ENCODE peak calls at places on chromosomes 3 and 15, in ten cellular contexts. One of them, this sample, is unnamed.

GRCh38 chr3:123448503-123449091 is at the start of gene ADCY5:
- DNase-seq in anterior cingulate cortex: no peak
- DNase-seq in fibroblast of the aortic adventitia: no peak
- DNase-seq in amniotic stem cell: no peak
- DNase-seq in heart left ventricle: no peak
- DNase-seq in effector CD4-positive, alpha-beta T cell: no peak
- DNase-seq in NCI-H187: no peak
- DNase-seq in HFFc6: no peak
- DNase-seq in stimulated activated CD4-positive, alpha-beta T cell treated with anti-CD3 and anti-CD28 coated beads, Interleukin-1b, Interleukin-23, amount 100 ng/mL, for 1 hour: no peak
- DNase-seq in GM19239: peak; percentile 47
- DNase-seq in this sample: no peak

GRCh38 chr15:68578175-68578959 is 426 bp upstream of the CORO2B start:
- DNase-seq in stimulated activated CD4-positive, alpha-beta T cell treated with anti-CD3 and anti-CD28 coated beads, Interleukin-1b, Interleukin-23, amount 100 ng/mL, for 1 hour: no peak
- DNase-seq in fibroblast of the aortic adventitia: peak; percentile 69
- DNase-seq in effector CD4-positive, alpha-beta T cell: no peak
- DNase-seq in anterior cingulate cortex: peak; percentile 80
- DNase-seq in GM19239: no peak
- DNase-seq in heart left ventricle: peak; percentile 80
- DNase-seq in HFFc6: peak; percentile 59
- DNase-seq in amniotic stem cell: peak; percentile 5
- DNase-seq in NCI-H187: no peak
- DNase-seq in this sample: peak; percentile 4

GRCh38 chr3:186986811-186987210 is 56.5 kb downstream of the ST6GAL1 start:
- DNase-seq in stimulated activated CD4-positive, alpha-beta T cell treated with anti-CD3 and anti-CD28 coated beads, Interleukin-1b, Interleukin-23, amount 100 ng/mL, for 1 hour: no peak
- DNase-seq in effector CD4-positive, alpha-beta T cell: no peak
- DNase-seq in anterior cingulate cortex: no peak
- DNase-seq in NCI-H187: no peak
- DNase-seq in HFFc6: no peak
- DNase-seq in GM19239: no peak
- DNase-seq in fibroblast of the aortic adventitia: no peak
- DNase-seq in amniotic stem cell: no peak
- DNase-seq in heart left ventricle: no peak
- DNase-seq in this sample: no peak

GRCh38 chr3:42302924-42303634 is 37.1 kb upstream of the CCK start:
- DNase-seq in fibroblast of the aortic adventitia: no peak
- DNase-seq in heart left ventricle: no peak
- DNase-seq in effector CD4-positive, alpha-beta T cell: no peak
- DNase-seq in anterior cingulate cortex: no peak
- DNase-seq in HFFc6: no peak
- DNase-seq in GM19239: peak; percentile 6
- DNase-seq in NCI-H187: no peak
- DNase-seq in amniotic stem cell: no peak
- DNase-seq in stimulated activated CD4-positive, alpha-beta T cell treated with anti-CD3 and anti-CD28 coated beads, Interleukin-1b, Interleukin-23, amount 100 ng/mL, for 1 hour: no peak
- DNase-seq in this sample: no peak

GRCh38 chr3:9553949-9554513 is 409 bp upstream of the LHFPL4 start:
- DNase-seq in anterior cingulate cortex: no peak
- DNase-seq in NCI-H187: no peak
- DNase-seq in fibroblast of the aortic adventitia: no peak
- DNase-seq in effector CD4-positive, alpha-beta T cell: no peak
- DNase-seq in amniotic stem cell: no peak
- DNase-seq in stimulated activated CD4-positive, alpha-beta T cell treated with anti-CD3 and anti-CD28 coated beads, Interleukin-1b, Interleukin-23, amount 100 ng/mL, for 1 hour: no peak
- DNase-seq in heart left ventricle: no peak
- DNase-seq in GM19239: no peak
- DNase-seq in HFFc6: no peak
- DNase-seq in this sample: no peak

GRCh38 chr3:126287536-126288181 is 69.5 kb downstream of the KLF15 start:
- DNase-seq in anterior cingulate cortex: peak; percentile 71
- DNase-seq in heart left ventricle: peak; percentile 87
- DNase-seq in effector CD4-positive, alpha-beta T cell: no peak
- DNase-seq in fibroblast of the aortic adventitia: peak; percentile 45
- DNase-seq in GM19239: no peak
- DNase-seq in NCI-H187: no peak
- DNase-seq in HFFc6: peak; percentile 41
- DNase-seq in amniotic stem cell: peak; percentile 49
- DNase-seq in stimulated activated CD4-positive, alpha-beta T cell treated with anti-CD3 and anti-CD28 coated beads, Interleukin-1b, Interleukin-23, amount 100 ng/mL, for 1 hour: no peak
- DNase-seq in this sample: no peak

GRCh38 chr3:171809513-171810277 is 588 bp downstream of the PLD1 start:
- DNase-seq in fibroblast of the aortic adventitia: peak; percentile 99
- DNase-seq in GM19239: peak; percentile 27
- DNase-seq in stimulated activated CD4-positive, alpha-beta T cell treated with anti-CD3 and anti-CD28 coated beads, Interleukin-1b, Interleukin-23, amount 100 ng/mL, for 1 hour: no peak
- DNase-seq in effector CD4-positive, alpha-beta T cell: peak; percentile 12
- DNase-seq in heart left ventricle: peak; percentile 92
- DNase-seq in NCI-H187: no peak
- DNase-seq in amniotic stem cell: peak; percentile 82
- DNase-seq in anterior cingulate cortex: peak; percentile 78
- DNase-seq in HFFc6: peak; percentile 94
- DNase-seq in this sample: peak; percentile 5

GRCh38 chr15:77075528-77075927 is 4.6 kb upstream of the TSPAN3 start:
- DNase-seq in GM19239: no peak
- DNase-seq in NCI-H187: no peak
- DNase-seq in anterior cingulate cortex: peak; percentile 32
- DNase-seq in amniotic stem cell: peak; percentile 23
- DNase-seq in effector CD4-positive, alpha-beta T cell: no peak
- DNase-seq in stimulated activated CD4-positive, alpha-beta T cell treated with anti-CD3 and anti-CD28 coated beads, Interleukin-1b, Interleukin-23, amount 100 ng/mL, for 1 hour: no peak
- DNase-seq in heart left ventricle: no peak
- DNase-seq in fibroblast of the aortic adventitia: no peak
- DNase-seq in HFFc6: peak; percentile 45
- DNase-seq in this sample: no peak

GRCh38 chr3:117611242-117611641 is 901.7 kb downstream of the TUSC7 start:
- DNase-seq in NCI-H187: no peak
- DNase-seq in effector CD4-positive, alpha-beta T cell: no peak
- DNase-seq in heart left ventricle: no peak
- DNase-seq in stimulated activated CD4-positive, alpha-beta T cell treated with anti-CD3 and anti-CD28 coated beads, Interleukin-1b, Interleukin-23, amount 100 ng/mL, for 1 hour: no peak
- DNase-seq in HFFc6: no peak
- DNase-seq in GM19239: no peak
- DNase-seq in anterior cingulate cortex: no peak
- DNase-seq in fibroblast of the aortic adventitia: no peak
- DNase-seq in amniotic stem cell: no peak
- DNase-seq in this sample: no peak

GRCh38 chr3:48403533-48404439 is 26.1 kb downstream of the PLXNB1 start:
- DNase-seq in stimulated activated CD4-positive, alpha-beta T cell treated with anti-CD3 and anti-CD28 coated beads, Interleukin-1b, Interleukin-23, amount 100 ng/mL, for 1 hour: no peak
- DNase-seq in anterior cingulate cortex: no peak
- DNase-seq in fibroblast of the aortic adventitia: no peak
- DNase-seq in amniotic stem cell: no peak
- DNase-seq in NCI-H187: no peak
- DNase-seq in GM19239: no peak
- DNase-seq in effector CD4-positive, alpha-beta T cell: no peak
- DNase-seq in heart left ventricle: peak; percentile 13
- DNase-seq in HFFc6: no peak
- DNase-seq in this sample: no peak

GRCh38 chr3:14905055-14905657 is 42.2 kb upstream of the NR2C2 start:
- DNase-seq in heart left ventricle: no peak
- DNase-seq in fibroblast of the aortic adventitia: no peak
- DNase-seq in anterior cingulate cortex: no peak
- DNase-seq in effector CD4-positive, alpha-beta T cell: no peak
- DNase-seq in NCI-H187: no peak
- DNase-seq in stimulated activated CD4-positive, alpha-beta T cell treated with anti-CD3 and anti-CD28 coated beads, Interleukin-1b, Interleukin-23, amount 100 ng/mL, for 1 hour: no peak
- DNase-seq in amniotic stem cell: no peak
- DNase-seq in HFFc6: no peak
- DNase-seq in GM19239: no peak
- DNase-seq in this sample: no peak

GRCh38 chr3:117398166-117398954 is 688.8 kb downstream of the TUSC7 start:
- DNase-seq in heart left ventricle: no peak
- DNase-seq in fibroblast of the aortic adventitia: no peak
- DNase-seq in amniotic stem cell: no peak
- DNase-seq in anterior cingulate cortex: peak; percentile 63
- DNase-seq in GM19239: no peak
- DNase-seq in effector CD4-positive, alpha-beta T cell: no peak
- DNase-seq in stimulated activated CD4-positive, alpha-beta T cell treated with anti-CD3 and anti-CD28 coated beads, Interleukin-1b, Interleukin-23, amount 100 ng/mL, for 1 hour: no peak
- DNase-seq in NCI-H187: peak; percentile 23
- DNase-seq in HFFc6: no peak
- DNase-seq in this sample: no peak

GRCh38 chr3:108357042-108357441 is 60.7 kb downstream of the HHLA2 start:
- DNase-seq in stimulated activated CD4-positive, alpha-beta T cell treated with anti-CD3 and anti-CD28 coated beads, Interleukin-1b, Interleukin-23, amount 100 ng/mL, for 1 hour: no peak
- DNase-seq in HFFc6: no peak
- DNase-seq in GM19239: no peak
- DNase-seq in effector CD4-positive, alpha-beta T cell: no peak
- DNase-seq in anterior cingulate cortex: no peak
- DNase-seq in heart left ventricle: no peak
- DNase-seq in NCI-H187: no peak
- DNase-seq in fibroblast of the aortic adventitia: no peak
- DNase-seq in amniotic stem cell: no peak
- DNase-seq in this sample: no peak

GRCh38 chr3:159252274-159252673 is 450.4 kb downstream of the MFSD1 start:
- DNase-seq in fibroblast of the aortic adventitia: peak; percentile 77
- DNase-seq in NCI-H187: no peak
- DNase-seq in anterior cingulate cortex: no peak
- DNase-seq in heart left ventricle: no peak
- DNase-seq in effector CD4-positive, alpha-beta T cell: no peak
- DNase-seq in stimulated activated CD4-positive, alpha-beta T cell treated with anti-CD3 and anti-CD28 coated beads, Interleukin-1b, Interleukin-23, amount 100 ng/mL, for 1 hour: no peak
- DNase-seq in amniotic stem cell: peak; percentile 25
- DNase-seq in HFFc6: peak; percentile 33
- DNase-seq in GM19239: no peak
- DNase-seq in this sample: no peak

GRCh38 chr15:41485226-41485625 is 8.4 kb upstream of the ITPKA start:
- DNase-seq in fibroblast of the aortic adventitia: no peak
- DNase-seq in anterior cingulate cortex: no peak
- DNase-seq in effector CD4-positive, alpha-beta T cell: no peak
- DNase-seq in amniotic stem cell: no peak
- DNase-seq in stimulated activated CD4-positive, alpha-beta T cell treated with anti-CD3 and anti-CD28 coated beads, Interleukin-1b, Interleukin-23, amount 100 ng/mL, for 1 hour: no peak
- DNase-seq in HFFc6: no peak
- DNase-seq in heart left ventricle: no peak
- DNase-seq in GM19239: no peak
- DNase-seq in NCI-H187: no peak
- DNase-seq in this sample: no peak

GRCh38 chr15:33074942-33075341 is 119.6 kb downstream of the FMN1 start:
- DNase-seq in NCI-H187: no peak
- DNase-seq in effector CD4-positive, alpha-beta T cell: no peak
- DNase-seq in anterior cingulate cortex: no peak
- DNase-seq in HFFc6: no peak
- DNase-seq in heart left ventricle: no peak
- DNase-seq in stimulated activated CD4-positive, alpha-beta T cell treated with anti-CD3 and anti-CD28 coated beads, Interleukin-1b, Interleukin-23, amount 100 ng/mL, for 1 hour: no peak
- DNase-seq in amniotic stem cell: no peak
- DNase-seq in GM19239: no peak
- DNase-seq in fibroblast of the aortic adventitia: no peak
- DNase-seq in this sample: peak; percentile 3

GRCh38 chr3:188043891-188044290 is 110.1 kb upstream of the LPP start:
- DNase-seq in effector CD4-positive, alpha-beta T cell: no peak
- DNase-seq in anterior cingulate cortex: no peak
- DNase-seq in HFFc6: no peak
- DNase-seq in NCI-H187: no peak
- DNase-seq in heart left ventricle: no peak
- DNase-seq in fibroblast of the aortic adventitia: no peak
- DNase-seq in stimulated activated CD4-positive, alpha-beta T cell treated with anti-CD3 and anti-CD28 coated beads, Interleukin-1b, Interleukin-23, amount 100 ng/mL, for 1 hour: no peak
- DNase-seq in amniotic stem cell: no peak
- DNase-seq in GM19239: no peak
- DNase-seq in this sample: no peak

GRCh38 chr3:140355481-140355880 is 322.4 kb upstream of the TRIM42 start:
- DNase-seq in fibroblast of the aortic adventitia: no peak
- DNase-seq in effector CD4-positive, alpha-beta T cell: no peak
- DNase-seq in amniotic stem cell: no peak
- DNase-seq in stimulated activated CD4-positive, alpha-beta T cell treated with anti-CD3 and anti-CD28 coated beads, Interleukin-1b, Interleukin-23, amount 100 ng/mL, for 1 hour: no peak
- DNase-seq in NCI-H187: no peak
- DNase-seq in HFFc6: no peak
- DNase-seq in heart left ventricle: no peak
- DNase-seq in GM19239: no peak
- DNase-seq in anterior cingulate cortex: no peak
- DNase-seq in this sample: no peak

GRCh38 chr3:59425942-59426341 is 376.1 kb upstream of the CFAP20DC start:
- DNase-seq in HFFc6: no peak
- DNase-seq in heart left ventricle: no peak
- DNase-seq in NCI-H187: no peak
- DNase-seq in stimulated activated CD4-positive, alpha-beta T cell treated with anti-CD3 and anti-CD28 coated beads, Interleukin-1b, Interleukin-23, amount 100 ng/mL, for 1 hour: no peak
- DNase-seq in amniotic stem cell: no peak
- DNase-seq in fibroblast of the aortic adventitia: no peak
- DNase-seq in anterior cingulate cortex: no peak
- DNase-seq in GM19239: no peak
- DNase-seq in effector CD4-positive, alpha-beta T cell: peak; percentile 20
- DNase-seq in this sample: peak; percentile 48

GRCh38 chr15:100944237-100944875 is 25.2 kb downstream of the LRRK1 start:
- DNase-seq in fibroblast of the aortic adventitia: peak; percentile 17
- DNase-seq in NCI-H187: no peak
- DNase-seq in heart left ventricle: no peak
- DNase-seq in HFFc6: no peak
- DNase-seq in stimulated activated CD4-positive, alpha-beta T cell treated with anti-CD3 and anti-CD28 coated beads, Interleukin-1b, Interleukin-23, amount 100 ng/mL, for 1 hour: no peak
- DNase-seq in anterior cingulate cortex: no peak
- DNase-seq in GM19239: no peak
- DNase-seq in amniotic stem cell: no peak
- DNase-seq in effector CD4-positive, alpha-beta T cell: no peak
- DNase-seq in this sample: no peak

GRCh38 chr3:106302451-106303221 is 433.8 kb upstream of the CBLB start:
- DNase-seq in HFFc6: no peak
- DNase-seq in effector CD4-positive, alpha-beta T cell: no peak
- DNase-seq in anterior cingulate cortex: no peak
- DNase-seq in fibroblast of the aortic adventitia: no peak
- DNase-seq in GM19239: peak; percentile 27
- DNase-seq in stimulated activated CD4-positive, alpha-beta T cell treated with anti-CD3 and anti-CD28 coated beads, Interleukin-1b, Interleukin-23, amount 100 ng/mL, for 1 hour: no peak
- DNase-seq in NCI-H187: no peak
- DNase-seq in amniotic stem cell: no peak
- DNase-seq in heart left ventricle: no peak
- DNase-seq in this sample: no peak

GRCh38 chr15:76325704-76326103 is 10.9 kb upstream of the ISL2 start:
- DNase-seq in effector CD4-positive, alpha-beta T cell: no peak
- DNase-seq in anterior cingulate cortex: no peak
- DNase-seq in amniotic stem cell: no peak
- DNase-seq in NCI-H187: no peak
- DNase-seq in fibroblast of the aortic adventitia: no peak
- DNase-seq in heart left ventricle: no peak
- DNase-seq in HFFc6: no peak
- DNase-seq in stimulated activated CD4-positive, alpha-beta T cell treated with anti-CD3 and anti-CD28 coated beads, Interleukin-1b, Interleukin-23, amount 100 ng/mL, for 1 hour: no peak
- DNase-seq in GM19239: no peak
- DNase-seq in this sample: no peak

GRCh38 chr3:181916018-181916417 is 204.3 kb downstream of the SOX2 start:
- DNase-seq in effector CD4-positive, alpha-beta T cell: no peak
- DNase-seq in anterior cingulate cortex: no peak
- DNase-seq in GM19239: no peak
- DNase-seq in heart left ventricle: no peak
- DNase-seq in stimulated activated CD4-positive, alpha-beta T cell treated with anti-CD3 and anti-CD28 coated beads, Interleukin-1b, Interleukin-23, amount 100 ng/mL, for 1 hour: no peak
- DNase-seq in NCI-H187: no peak
- DNase-seq in amniotic stem cell: no peak
- DNase-seq in HFFc6: no peak
- DNase-seq in fibroblast of the aortic adventitia: no peak
- DNase-seq in this sample: no peak

GRCh38 chr3:191328963-191329653 is at the start of gene CCDC50:
- DNase-seq in stimulated activated CD4-positive, alpha-beta T cell treated with anti-CD3 and anti-CD28 coated beads, Interleukin-1b, Interleukin-23, amount 100 ng/mL, for 1 hour: no peak
- DNase-seq in fibroblast of the aortic adventitia: peak; percentile 68
- DNase-seq in GM19239: peak; percentile 67
- DNase-seq in effector CD4-positive, alpha-beta T cell: peak; percentile 18
- DNase-seq in anterior cingulate cortex: peak; percentile 65
- DNase-seq in heart left ventricle: peak; percentile 91
- DNase-seq in NCI-H187: no peak
- DNase-seq in amniotic stem cell: peak; percentile 21
- DNase-seq in HFFc6: peak; percentile 66
- DNase-seq in this sample: no peak

GRCh38 chr3:77096966-77097890 is 57.3 kb downstream of the ROBO2 start:
- DNase-seq in fibroblast of the aortic adventitia: no peak
- DNase-seq in heart left ventricle: no peak
- DNase-seq in stimulated activated CD4-positive, alpha-beta T cell treated with anti-CD3 and anti-CD28 coated beads, Interleukin-1b, Interleukin-23, amount 100 ng/mL, for 1 hour: no peak
- DNase-seq in GM19239: no peak
- DNase-seq in effector CD4-positive, alpha-beta T cell: no peak
- DNase-seq in HFFc6: no peak
- DNase-seq in anterior cingulate cortex: no peak
- DNase-seq in amniotic stem cell: no peak
- DNase-seq in NCI-H187: no peak
- DNase-seq in this sample: no peak

GRCh38 chr3:45224824-45225464 is 1.1 kb downstream of the TMEM158 start:
- DNase-seq in stimulated activated CD4-positive, alpha-beta T cell treated with anti-CD3 and anti-CD28 coated beads, Interleukin-1b, Interleukin-23, amount 100 ng/mL, for 1 hour: no peak
- DNase-seq in NCI-H187: no peak
- DNase-seq in heart left ventricle: peak; percentile 74
- DNase-seq in amniotic stem cell: peak; percentile 44
- DNase-seq in effector CD4-positive, alpha-beta T cell: no peak
- DNase-seq in GM19239: peak; percentile 64
- DNase-seq in anterior cingulate cortex: peak; percentile 68
- DNase-seq in HFFc6: peak; percentile 76
- DNase-seq in fibroblast of the aortic adventitia: peak; percentile 66
- DNase-seq in this sample: no peak

GRCh38 chr15:94231728-94232086 is 346 bp downstream of the MCTP2 start:
- DNase-seq in effector CD4-positive, alpha-beta T cell: no peak
- DNase-seq in anterior cingulate cortex: no peak
- DNase-seq in NCI-H187: no peak
- DNase-seq in amniotic stem cell: no peak
- DNase-seq in stimulated activated CD4-positive, alpha-beta T cell treated with anti-CD3 and anti-CD28 coated beads, Interleukin-1b, Interleukin-23, amount 100 ng/mL, for 1 hour: no peak
- DNase-seq in heart left ventricle: no peak
- DNase-seq in GM19239: no peak
- DNase-seq in fibroblast of the aortic adventitia: no peak
- DNase-seq in HFFc6: no peak
- DNase-seq in this sample: no peak

GRCh38 chr15:50003786-50004334 is 115.2 kb downstream of the ATP8B4 start:
- DNase-seq in stimulated activated CD4-positive, alpha-beta T cell treated with anti-CD3 and anti-CD28 coated beads, Interleukin-1b, Interleukin-23, amount 100 ng/mL, for 1 hour: peak; percentile 2
- DNase-seq in NCI-H187: peak; percentile 46
- DNase-seq in GM19239: peak; percentile 37
- DNase-seq in amniotic stem cell: peak; percentile 47
- DNase-seq in HFFc6: peak; percentile 79
- DNase-seq in effector CD4-positive, alpha-beta T cell: peak; percentile 7
- DNase-seq in heart left ventricle: peak; percentile 86
- DNase-seq in anterior cingulate cortex: peak; percentile 83
- DNase-seq in fibroblast of the aortic adventitia: peak; percentile 95
- DNase-seq in this sample: peak; percentile 44

This sample was measured in naive thymus-derived CD8-positive, alpha-beta T cell.